ENCODE peak calls at places on chromosomes 11 and 22, in six cellular contexts. J is H1, C is neuronal stem cell, N is H9, Z is IMR-90, E is trophoblast cell. X is an unnamed sample. For H3K4me1, the result is how much of the 10 kb centered on the place peaks cover.

GRCh38 chr22:31844941-31845340 is 91.1 kb downstream of the DEPDC5 start:
- DNase-seq in C (no peak), N (no peak), Z (no peak), J (no peak), E (no peak), X (no peak)

GRCh38 chr22:31948002-31948401 is 3.7 kb downstream of the YWHAH start:
- DNase-seq in C (no peak), J (no peak), Z (no peak), N (no peak), E (no peak), X (no peak)

GRCh38 chr11:78476066-78476465 is 58.4 kb upstream of the GAB2 start:
- DNase-seq in Z (no peak), J (no peak), C (no peak), E (no peak), N (no peak), X (no peak)

GRCh38 chr11:69491071-69492031 is 9.9 kb downstream of the LINC01488 start:
- DNase-seq in E (no peak), N (no peak), Z (no peak), J (no peak), C (no peak), X (no peak)

GRCh38 chr11:72591785-72592490 is 82.3 kb downstream of the PDE2A start:
- DNase-seq in N (no peak), E (no peak), Z (no peak), C (no peak), J (no peak), X (no peak)

GRCh38 chr11:30333405-30333804 is 10.5 kb downstream of the ARL14EP start:
- DNase-seq in E (no peak), C (no peak), J (no peak), N (no peak), Z (no peak), X (peak)

GRCh38 chr11:93089474-93090102 is 108.2 kb downstream of the SLC36A4 start:
- DNase-seq in J (no peak), C (no peak), E (peak), Z (peak), N (peak), X (peak)

GRCh38 chr22:39368402-39368801 is 18.6 kb downstream of the SYNGR1 start:
- DNase-seq in J (no peak), N (no peak), E (no peak), C (no peak), Z (no peak), X (no peak)

GRCh38 chr22:19287076-19287724 is 4.3 kb downstream of the CLTCL1 start:
- DNase-seq in C (no peak), Z (peak), N (peak), E (no peak), J (no peak), X (no peak)

GRCh38 chr11:1123970-1124369 is 33.8 kb upstream of the MUC5AC start:
- DNase-seq in J (no peak), Z (no peak), C (no peak), N (no peak), E (no peak), X (no peak)

GRCh38 chr11:125175896-125176575 is 11.5 kb downstream of the PKNOX2 start:
- DNase-seq in Z (no peak), C (no peak), N (no peak), E (no peak), J (no peak), X (peak)

GRCh38 chr11:17257200-17257599 is 19.3 kb upstream of the NUCB2 start:
- DNase-seq in Z (peak), J (no peak), N (no peak), C (no peak), E (peak), X (peak)

GRCh38 chr11:123122341-123122740 is 60.4 kb upstream of the HSPA8 start:
- DNase-seq in C (no peak), Z (peak), N (no peak), J (no peak), E (peak), X (peak)

GRCh38 chr11:1156506-1157340 is 1.0 kb upstream of the MUC5AC start:
- DNase-seq in J (no peak), N (no peak), E (no peak), C (no peak), Z (no peak), X (no peak)

GRCh38 chr11:61833926-61834277 is 5.8 kb downstream of the FADS2 start:
- DNase-seq in Z (no peak), E (no peak), N (peak), J (no peak), C (no peak), X (no peak)

GRCh38 chr11:120181446-120181992 is 29.3 kb upstream of the OAF start:
- DNase-seq in N (no peak), J (no peak), Z (no peak), E (no peak), C (no peak), X (no peak)

GRCh38 chr11:64592234-64592615 is 1.2 kb downstream of the SLC22A12 start:
- DNase-seq in Z (no peak), J (no peak), E (no peak), N (no peak), C (no peak), X (no peak)

GRCh38 chr11:18384157-18384641 is 10.2 kb upstream of the LDHA start:
- DNase-seq in C (no peak), E (peak), N (no peak), J (no peak), Z (peak), X (no peak)

GRCh38 chr11:106424111-106424510 is 346.6 kb downstream of the AASDHPPT start:
- DNase-seq in N (no peak), Z (peak), J (no peak), E (peak), C (no peak), X (peak)

GRCh38 chr22:25077964-25078363 is 121.7 kb upstream of the CRYBB3 start:
- DNase-seq in J (no peak), C (no peak), Z (no peak), E (peak), N (no peak), X (no peak)

GRCh38 chr11:125435461-125436238 is 60.4 kb downstream of the FEZ1 start:
- DNase-seq in C (no peak), Z (peak), N (no peak), E (no peak), J (no peak), X (peak)

GRCh38 chr11:47352556-47352955 is at the start of gene MYBPC3:
- DNase-seq in Z (no peak), N (no peak), E (no peak), J (no peak), C (no peak), X (no peak)

GRCh38 chr11:57751676-57752253 is at the start of gene BTBD18:
- DNase-seq in J (peak), N (peak), E (peak), Z (peak), C (no peak), X (peak)

GRCh38 chr11:86172894-86173293 is 71.7 kb upstream of the EED start:
- DNase-seq in N (no peak), C (no peak), Z (peak), E (peak), J (no peak), X (peak)

GRCh38 chr11:126284829-126285228 is 1.9 kb downstream of the TIRAP start:
- DNase-seq in N (no peak), Z (peak), J (no peak), C (no peak), E (peak), X (peak)

GRCh38 chr22:48896766-48897637 is 930.7 kb downstream of the BRD1 start:
- DNase-seq in N (peak), E (no peak), C (no peak), Z (no peak), J (no peak), X (no peak)

GRCh38 chr11:130720232-130720787 is 196.0 kb downstream of the SNX19 start:
- DNase-seq in C (no peak), N (no peak), E (peak), J (no peak), Z (no peak), X (no peak)

GRCh38 chr11:101915811-101916291 is 471 bp downstream of the ANGPTL5 start:
- DNase-seq in J (no peak), E (peak), C (no peak), N (no peak), Z (peak), X (peak)

GRCh38 chr22:25747245-25747944 is 5.4 kb downstream of the MYO18B start:
- DNase-seq in N (no peak), Z (peak), E (peak), J (no peak), C (no peak), X (peak)

GRCh38 chr22:26056455-26056854 is 112.8 kb upstream of the SEZ6L start:
- DNase-seq in E (no peak), Z (no peak), N (no peak), J (no peak), C (no peak), X (no peak)

GRCh38 chr22:22037740-22038139 is 55.2 kb upstream of the TOP3B start:
- DNase-seq in N (no peak), C (peak), J (no peak), Z (peak), E (no peak), X (peak)

DNA sequence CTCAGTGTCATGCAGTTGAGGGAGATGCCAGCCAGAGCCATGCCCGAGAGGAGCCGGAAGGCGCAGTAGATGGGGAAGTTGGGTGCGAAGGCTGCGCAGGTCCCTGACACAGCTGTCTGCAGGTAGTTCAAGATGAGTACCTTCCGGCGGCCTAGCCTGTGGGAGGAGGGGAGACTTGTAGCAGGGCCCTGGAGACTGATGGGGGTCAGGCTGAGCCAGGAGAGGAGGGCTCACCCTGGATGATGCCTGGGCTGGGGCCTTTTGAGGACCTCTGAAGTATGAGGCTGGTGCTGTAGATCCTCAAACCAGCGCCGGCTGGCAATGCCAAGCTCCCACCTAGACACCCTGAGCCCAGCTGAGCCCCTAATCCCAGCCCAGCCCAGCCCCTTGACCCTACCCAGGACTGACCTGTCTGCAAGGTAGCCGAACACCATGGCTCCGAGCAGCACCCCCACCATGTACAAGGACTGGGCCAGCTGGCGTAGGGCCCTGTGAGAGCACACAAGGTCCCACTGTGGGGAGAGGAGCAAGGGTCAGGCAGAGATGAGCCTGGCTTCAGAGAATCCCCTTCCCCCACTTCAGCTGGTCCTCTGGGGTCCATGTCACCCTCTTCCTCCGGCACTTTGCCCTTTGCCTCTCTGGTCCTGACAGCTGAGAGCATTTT is 1.1 kb downstream of the SLC22A6 start:
- DNase-seq in J (no peak), Z (no peak), C (no peak), E (no peak), N (no peak), X (no peak)
- H3K14ac ChIP-seq in J (no peak), Z (no peak), C (no peak), E (no peak), N (no peak), X (no peak)

GRCh38 chr11:40306938-40307548 is 1152.4 kb downstream of the LRRC4C start:
- DNase-seq in E (peak), J (no peak), Z (peak), C (peak), N (no peak), X (peak)

DNA sequence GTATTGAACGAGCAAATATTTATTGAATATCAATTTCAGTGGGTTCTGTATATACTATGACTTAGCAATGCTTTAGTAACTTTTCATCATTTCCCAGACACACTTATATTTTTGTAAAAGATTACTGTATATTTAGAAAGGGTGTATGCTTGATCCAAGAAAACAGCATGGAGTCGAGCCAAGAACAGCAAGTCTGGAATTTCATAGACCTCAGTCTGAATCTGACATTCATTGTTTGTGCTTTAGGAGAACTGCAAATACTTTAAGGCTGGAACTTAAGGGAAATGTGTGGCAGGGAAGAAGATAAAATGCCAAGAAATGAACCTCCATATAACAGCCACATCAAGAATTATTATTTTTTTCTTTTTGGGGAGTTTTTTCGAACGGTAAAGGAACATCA is 1156.8 kb downstream of the LRRC4C start:
- DNase-seq in E (no peak), J (no peak), Z (peak), N (no peak), C (no peak), X (no peak)
- H3K4me1 ChIP-seq in E (under half), J (under half), Z (under half), N (under half), C (under half), X (under half)

GRCh38 chr22:44039566-44040171 is 15.6 kb downstream of the PARVB start:
- DNase-seq in J (no peak), E (no peak), C (no peak), Z (no peak), N (no peak), X (no peak)
- H3K14ac ChIP-seq in J (no peak), E (no peak), C (no peak), Z (no peak), N (no peak), X (no peak)

DNA sequence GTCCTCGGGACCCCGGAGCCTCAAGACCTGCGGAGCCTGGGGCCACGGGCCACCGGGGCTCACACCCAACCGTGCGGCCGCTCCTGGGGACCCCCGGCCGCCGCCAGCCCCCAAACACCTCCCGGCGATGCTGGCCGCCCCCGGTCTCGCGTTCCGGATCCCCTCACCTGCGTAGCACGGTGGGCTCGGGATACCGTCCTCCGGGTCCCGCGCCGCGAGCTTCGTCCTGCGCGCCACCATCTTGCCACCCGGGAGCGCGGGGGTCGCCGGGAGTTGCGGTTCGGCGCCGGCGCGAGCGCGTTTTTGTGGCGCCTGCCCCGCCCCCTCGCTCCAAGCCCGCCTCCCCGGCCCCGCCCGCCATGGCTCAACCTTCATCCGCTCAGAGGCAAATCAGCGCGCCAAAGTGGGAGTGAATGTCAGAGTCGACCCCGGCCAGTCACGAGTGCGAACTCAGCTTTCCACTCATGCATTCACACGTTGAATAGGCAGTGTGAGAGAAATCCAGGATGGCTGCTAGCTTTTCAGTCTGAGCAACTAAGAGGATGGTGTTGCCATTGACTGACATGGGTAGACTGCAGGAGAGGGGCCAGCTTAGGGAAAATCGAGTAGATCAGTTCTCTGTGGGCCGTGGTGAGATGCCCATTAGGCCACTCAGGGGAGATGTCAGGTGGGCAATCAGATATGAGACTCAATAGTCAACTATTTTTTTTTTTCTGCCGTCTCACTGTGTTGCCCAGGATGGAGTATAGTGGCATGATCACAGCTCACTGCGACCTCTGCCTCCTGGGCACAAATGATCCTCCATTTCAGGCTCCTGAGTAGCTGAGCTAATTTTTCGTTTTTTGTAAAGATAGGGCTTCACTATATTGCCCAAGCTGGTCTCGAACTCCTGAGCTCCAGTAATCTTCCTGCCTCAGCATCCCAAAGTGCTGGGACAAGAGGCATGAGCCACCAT is 28.3 kb downstream of the SERHL2 start:
- DNase-seq in C (peak), Z (peak), N (peak), E (peak), J (peak), X (peak)
- H3K4me1 ChIP-seq in C (under half), Z (under half), N (under half), E (under half), J (under half), X (under half)

GRCh38 chr11:3086114-3086513 is 28.9 kb upstream of the CARS1 start:
- DNase-seq in J (no peak), E (no peak), N (no peak), C (no peak), Z (no peak), X (no peak)
- H3K14ac ChIP-seq in J (no peak), E (no peak), N (no peak), C (peak), Z (no peak), X (no peak)

DNA sequence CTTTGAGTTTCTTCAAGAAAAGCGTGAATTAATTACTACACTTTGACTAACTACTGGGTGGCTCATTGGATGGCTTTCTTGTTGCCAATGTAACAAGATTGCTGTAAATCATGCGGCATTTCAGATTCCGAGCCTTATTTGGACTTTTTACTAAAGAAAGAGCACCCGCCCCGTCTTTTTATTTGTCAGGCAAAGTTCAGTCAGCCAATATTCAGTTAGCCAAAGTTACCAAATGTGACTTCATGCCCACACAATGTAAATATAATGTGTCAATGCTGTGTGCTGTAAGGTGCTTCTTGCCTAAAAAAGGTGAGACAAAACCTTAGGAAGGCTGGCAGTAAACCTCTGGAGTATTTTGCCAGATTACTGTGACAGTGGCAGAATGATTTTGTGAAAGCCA is 14.8 kb downstream of the FLI1 start:
- DNase-seq in J (no peak), E (no peak), Z (no peak), C (no peak), N (no peak), X (no peak)
- H3K4me1 ChIP-seq in J (under half), E (under half), Z (under half), C (under half), N (under half), X (under half)

GRCh38 chr22:47599753-47600152 is 837.3 kb downstream of the TBC1D22A start:
- DNase-seq in Z (no peak), C (no peak), E (no peak), J (no peak), N (no peak), X (no peak)

GRCh38 chr22:47598864-47599263 is 836.4 kb downstream of the TBC1D22A start:
- DNase-seq in J (no peak), C (no peak), Z (no peak), E (no peak), N (no peak), X (no peak)

GRCh38 chr22:47600791-47601400 is 838.4 kb downstream of the TBC1D22A start:
- DNase-seq in N (no peak), C (no peak), Z (no peak), J (no peak), E (no peak), X (no peak)

GRCh38 chr22:47601666-47602065 is 839.2 kb downstream of the TBC1D22A start:
- DNase-seq in C (no peak), N (no peak), Z (no peak), J (no peak), E (no peak), X (no peak)

DNA sequence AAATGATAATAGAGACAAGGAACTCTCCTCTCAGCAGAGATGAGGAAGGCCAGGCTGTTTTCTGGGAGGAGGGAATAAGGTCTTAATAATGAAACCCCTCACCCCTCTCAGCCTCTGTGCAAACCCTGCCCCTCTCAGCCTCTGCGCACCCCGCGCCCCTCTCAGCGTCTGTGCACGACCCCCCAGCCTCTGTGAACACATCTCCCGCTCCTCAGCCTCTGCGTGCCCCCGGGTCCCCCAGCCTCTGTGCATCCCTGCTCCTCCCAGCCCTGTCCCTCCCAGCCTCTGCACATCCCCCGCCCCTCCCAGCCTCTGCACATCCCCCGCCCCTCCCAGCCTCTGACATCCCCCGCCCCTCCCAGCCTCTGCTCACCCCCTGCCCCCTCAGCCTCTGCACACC is 837.8 kb downstream of the TBC1D22A start:
- DNase-seq in E (no peak), J (no peak), C (no peak), Z (no peak), N (no peak), X (no peak)
- H3K14ac ChIP-seq in E (no peak), J (no peak), C (no peak), Z (no peak), N (no peak), X (no peak)